ENCODE peak calls at places on chromosomes 2 and 18, in seven cellular contexts. N, D, I, B, X, Y and V are unnamed samples.

GRCh38 chr2:34547340-34547739 is 948.2 kb upstream of the FAM98A start:
- DNase-seq in I (no peak), Y (no peak), B (no peak), D (no peak), N (no peak), X (no peak), V (no peak)

GRCh38 chr2:228657807-228658402 is 476.4 kb upstream of the SPHKAP start:
- DNase-seq in D (peak), X (no peak), N (peak), I (no peak), B (peak), Y (no peak), V (peak)

GRCh38 chr18:64037812-64038414 is 68.0 kb downstream of the SERPINB8 start:
- DNase-seq in X (no peak), D (peak), Y (no peak), B (peak), N (peak), I (no peak), V (peak)

GRCh38 chr2:7083580-7084509 is 166.6 kb downstream of the RNF144A start:
- DNase-seq in N (no peak), B (peak), I (no peak), X (no peak), D (peak), Y (no peak), V (peak)

GRCh38 chr2:153360239-153360638 is 118.3 kb downstream of the RPRM start:
- DNase-seq in B (no peak), D (no peak), Y (no peak), I (no peak), X (no peak), N (no peak), V (no peak)

GRCh38 chr18:8795586-8795985 is 90.2 kb downstream of the MTCL1 start:
- DNase-seq in B (no peak), X (no peak), I (no peak), D (no peak), N (no peak), Y (no peak), V (no peak)

GRCh38 chr2:235807347-235807746 is 313.5 kb downstream of the AGAP1 start:
- DNase-seq in X (no peak), D (no peak), Y (no peak), B (no peak), I (no peak), N (no peak), V (no peak)

GRCh38 chr2:23286765-23287155 is 98.2 kb upstream of the KLHL29 start:
- DNase-seq in D (no peak), N (no peak), B (peak), X (no peak), Y (peak), I (no peak), V (no peak)

GRCh38 chr2:33275689-33276444 is 200.6 kb upstream of the RASGRP3 start:
- DNase-seq in N (peak), B (peak), I (no peak), Y (peak), D (no peak), X (no peak), V (peak)

GRCh38 chr2:84435331-84436081 is 23.6 kb downstream of the SUCLG1 start:
- DNase-seq in B (peak), N (no peak), X (no peak), Y (no peak), I (no peak), D (no peak), V (no peak)

GRCh38 chr2:224646242-224646846 is 61.2 kb upstream of the CUL3 start:
- DNase-seq in I (no peak), D (peak), X (no peak), N (peak), B (peak), Y (no peak), V (peak)

GRCh38 chr2:111983478-111984212 is 71.4 kb upstream of the TMEM87B start:
- DNase-seq in Y (no peak), I (no peak), B (peak), N (no peak), D (no peak), X (no peak), V (no peak)

GRCh38 chr18:2112435-2113045 is 458.8 kb downstream of the METTL4 start:
- DNase-seq in X (no peak), B (no peak), N (no peak), D (no peak), Y (no peak), I (no peak), V (no peak)

GRCh38 chr2:61943251-61943650 is 37.8 kb downstream of the COMMD1 start:
- DNase-seq in B (peak), I (no peak), Y (no peak), X (no peak), D (no peak), N (no peak), V (no peak)

GRCh38 chr2:28547906-28548600 is 52.2 kb downstream of the PLB1 start:
- DNase-seq in X (no peak), N (no peak), Y (no peak), B (no peak), I (no peak), D (no peak), V (no peak)

GRCh38 chr2:47636596-47636995 is 146.3 kb upstream of the MSH6 start:
- DNase-seq in D (no peak), X (no peak), I (no peak), N (no peak), B (no peak), Y (no peak), V (no peak)

GRCh38 chr2:192307530-192307929 is 112.8 kb upstream of the TMEFF2 start:
- DNase-seq in D (no peak), X (no peak), Y (no peak), I (no peak), N (no peak), B (peak), V (no peak)

GRCh38 chr18:69626643-69627242 is 226.1 kb downstream of the DOK6 start:
- DNase-seq in Y (no peak), X (no peak), I (no peak), B (peak), D (no peak), N (no peak), V (no peak)

GRCh38 chr2:102177814-102178478 is 8.9 kb upstream of the IL1RL2 start:
- DNase-seq in D (no peak), N (no peak), B (no peak), Y (no peak), I (no peak), X (no peak), V (no peak)

GRCh38 chr2:200408428-200409311 is 101.2 kb downstream of the KCTD18 start:
- DNase-seq in N (peak), I (no peak), D (peak), Y (no peak), X (no peak), B (peak), V (peak)

GRCh38 chr2:178886006-178886405 is 78.8 kb upstream of the TTN start:
- DNase-seq in N (no peak), X (no peak), I (no peak), B (no peak), Y (peak), D (no peak), V (no peak)

GRCh38 chr2:45585267-45585861 is 25.7 kb downstream of the SRBD1 start:
- DNase-seq in Y (no peak), B (peak), D (peak), I (no peak), N (peak), X (no peak), V (peak)

GRCh38 chr2:40642261-40642660 is 190.4 kb upstream of the SLC8A1 start:
- DNase-seq in X (no peak), B (no peak), D (no peak), I (no peak), Y (no peak), N (no peak), V (no peak)

GRCh38 chr2:82124629-82125028 is 1820.1 kb upstream of the LRRTM1 start:
- DNase-seq in N (no peak), B (no peak), D (peak), I (no peak), Y (no peak), X (no peak), V (no peak)

GRCh38 chr2:30265441-30266015 is 34.2 kb downstream of the LBH start:
- DNase-seq in X (no peak), I (no peak), D (no peak), B (peak), N (no peak), Y (no peak), V (no peak)

GRCh38 chr18:80191264-80191663 is 56.0 kb downstream of the PARD6G start:
- DNase-seq in I (no peak), D (no peak), N (no peak), B (no peak), Y (no peak), X (no peak), V (no peak)

GRCh38 chr2:157459486-157459885 is 15.6 kb upstream of the CYTIP start:
- DNase-seq in B (no peak), I (no peak), N (no peak), D (no peak), X (no peak), Y (no peak), V (no peak)

GRCh38 chr2:33240178-33240577 is 236.3 kb upstream of the RASGRP3 start:
- DNase-seq in Y (no peak), B (peak), I (no peak), D (no peak), X (no peak), N (no peak), V (no peak)

GRCh38 chr2:201642086-201642578 is 1.2 kb downstream of the TMEM237 start:
- DNase-seq in B (no peak), D (peak), N (no peak), I (no peak), Y (no peak), X (no peak), V (no peak)

GRCh38 chr2:201639205-201639604 is 4.1 kb downstream of the TMEM237 start:
- DNase-seq in B (peak), Y (no peak), N (no peak), D (no peak), I (no peak), X (no peak), V (no peak)

GRCh38 chr2:201642579-201643215 is 606 bp downstream of the TMEM237 start:
- DNase-seq in Y (peak), X (peak), N (peak), I (peak), B (peak), D (peak), V (peak)

GRCh38 chr2:201644001-201644400 is 698 bp upstream of the TMEM237 start:
- DNase-seq in Y (peak), N (no peak), X (no peak), D (no peak), I (no peak), B (peak), V (no peak)

DNA sequence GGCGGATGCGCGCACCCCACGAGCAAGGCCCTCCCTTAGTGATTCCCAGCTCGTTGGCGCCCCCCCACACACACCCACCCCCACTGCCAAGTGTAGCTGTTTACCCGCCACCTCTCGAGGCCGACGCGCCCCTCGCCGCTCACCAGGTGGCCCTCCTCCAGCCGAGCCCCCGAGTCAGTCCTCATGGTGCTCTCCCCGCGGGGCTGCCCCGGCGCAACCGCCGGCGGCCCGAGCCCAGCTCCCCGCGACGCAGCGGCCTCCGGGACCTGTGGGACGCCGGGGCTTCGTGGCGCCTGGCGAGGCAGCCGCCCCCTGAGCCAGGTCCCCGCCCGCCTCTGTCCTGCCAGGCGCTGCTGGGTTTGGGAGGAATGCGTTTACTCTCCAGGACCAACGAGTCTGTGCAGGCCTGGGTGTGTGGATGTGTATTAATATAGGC is at the start of gene TMEM237:
- DNase-seq in B (peak), D (peak), N (peak), Y (peak), X (no peak), I (peak), V (peak)
- TF ChIP-seq POLR2A in B (no peak), D (no peak), N (no peak), Y (no peak), X (no peak), I (peak), V (no peak)

DNA sequence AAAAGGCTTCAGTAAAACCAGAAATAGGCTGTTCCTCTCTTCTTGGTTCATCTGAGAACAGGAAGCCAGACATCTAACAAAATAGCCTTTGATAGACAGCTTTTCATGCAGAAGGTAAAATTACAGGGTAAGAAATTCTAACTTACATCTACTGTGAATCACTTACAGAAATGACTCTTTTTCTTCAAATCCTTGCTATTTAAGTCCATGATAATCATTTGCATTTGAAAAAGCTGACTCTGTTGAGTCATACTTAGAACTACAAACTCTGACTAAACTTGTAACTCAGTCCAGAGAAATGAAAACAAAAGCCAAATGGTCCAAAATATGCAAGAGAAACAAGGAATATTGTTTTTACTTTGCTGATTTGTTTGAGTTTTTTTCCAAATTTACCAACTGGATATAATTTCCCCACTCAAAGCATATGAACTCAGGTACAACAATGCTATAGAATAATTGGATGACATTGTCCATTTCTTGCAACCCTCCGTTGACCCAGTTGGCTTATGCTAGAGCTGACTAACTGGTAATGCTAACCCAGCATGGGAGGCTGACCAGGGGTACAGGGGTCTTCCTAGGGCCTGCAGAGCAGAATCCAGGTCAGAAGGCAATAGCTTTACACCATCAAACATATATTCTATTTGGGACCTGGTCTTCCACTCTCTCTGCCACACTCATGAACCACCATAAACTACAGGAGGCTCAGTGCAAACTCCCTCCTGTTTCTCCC is 18.8 kb upstream of the MREG start:
- DNase-seq in Y (no peak), D (no peak), N (no peak), X (no peak), B (peak), I (no peak), V (no peak)
- TF ChIP-seq POLR2A in Y (no peak), D (no peak), N (no peak), X (no peak), B (no peak), I (peak), V (no peak)

GRCh38 chr2:9843229-9844035 is at the start of gene TAF1B:
- DNase-seq in N (peak), X (peak), B (peak), D (peak), Y (peak), I (peak), V (peak)
- TF ChIP-seq POLR2A in N (peak), X (peak), B (peak), D (peak), Y (peak), I (peak), V (peak)

DNA sequence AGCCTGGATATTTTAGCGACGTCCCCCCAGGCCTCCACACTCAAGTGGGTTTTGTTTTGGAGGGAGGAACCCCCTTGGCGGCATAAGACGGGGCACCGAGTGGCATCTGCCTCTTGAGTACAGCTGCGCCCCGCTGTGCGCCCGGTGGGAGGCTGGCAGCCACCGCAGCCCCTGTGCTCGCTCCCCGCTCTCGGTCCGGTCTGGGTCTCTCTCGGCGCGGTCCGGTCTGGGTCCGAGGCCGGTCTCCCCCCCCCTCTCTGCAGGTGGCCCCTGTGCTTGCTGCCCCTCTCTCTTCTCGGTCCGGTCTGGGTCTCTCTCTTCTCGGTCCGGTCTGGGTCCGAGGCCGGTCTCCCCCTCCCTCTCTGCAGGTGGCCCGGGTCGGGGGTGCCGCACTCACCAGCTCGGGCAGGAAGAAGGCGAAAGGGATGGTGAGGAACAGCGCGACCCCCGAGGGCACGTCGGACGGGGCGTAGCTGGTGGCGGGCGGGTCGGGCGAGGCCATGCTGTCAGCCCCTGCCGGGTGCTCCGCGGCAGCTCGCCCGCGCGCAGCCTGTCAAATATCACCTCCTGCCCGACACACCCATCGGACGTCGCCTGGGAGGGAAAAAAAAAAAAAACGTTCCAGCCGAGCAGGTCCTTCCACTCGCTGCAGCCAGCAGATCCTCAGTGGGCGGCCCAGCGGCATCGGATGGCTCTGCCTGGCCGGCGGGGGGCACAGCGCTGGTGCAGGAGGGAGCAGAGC is at the start of gene MALL:
- DNase-seq in D (no peak), I (no peak), X (no peak), Y (no peak), N (peak), B (no peak), V (no peak)
- TF ChIP-seq POLR2A in D (no peak), I (no peak), X (peak), Y (no peak), N (peak), B (no peak), V (no peak)

DNA sequence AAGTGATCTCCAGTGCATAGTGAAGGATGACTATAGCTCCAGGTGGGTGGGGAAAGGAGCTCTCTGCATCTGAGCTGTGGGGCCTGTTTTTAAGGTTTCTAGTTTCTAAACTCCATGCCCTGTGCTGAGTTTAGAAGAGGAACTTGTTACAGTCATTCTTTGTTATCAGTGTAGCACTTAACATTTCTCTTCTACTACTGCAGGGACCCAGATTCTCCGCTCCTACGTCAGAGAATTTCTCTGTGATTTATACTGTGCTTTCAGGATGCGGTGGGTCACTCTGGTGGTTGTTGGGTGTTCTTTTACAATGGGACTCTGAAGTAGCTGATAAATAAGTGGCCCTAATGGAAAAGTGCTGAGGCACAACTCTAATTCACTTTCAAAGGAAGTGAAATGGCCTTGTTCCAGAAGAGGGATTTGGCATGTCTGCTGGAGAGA is 122.0 kb downstream of the WDSUB1 start:
- DNase-seq in D (no peak), X (no peak), N (no peak), I (no peak), Y (no peak), B (no peak), V (no peak)
- TF ChIP-seq POLR2A in D (no peak), X (no peak), N (no peak), I (no peak), Y (no peak), B (no peak), V (no peak)